ENCODE peak calls at places on chromosomes 16 and 17, in seven cellular contexts. W is HuH-7, K is NCI-H1417, R is fibroblast of the aortic adventitia, T is COR-L47, V is uterus, U is lower lobe of right lung. C is an unnamed sample.

GRCh38 chr17:14784997-14785696 is 480.0 kb downstream of the PMP22 start:
- DNase-seq in T (no peak), U (no peak), K (no peak), R (no peak), V (no peak), W (peak; percentile 14), C (no peak)

GRCh38 chr17:1442187-1442586 is 13.8 kb downstream of the CRK start:
- DNase-seq in U (no peak), K (no peak), T (no peak), R (no peak), V (no peak), W (no peak), C (no peak)

GRCh38 chr17:49699967-49700575 is 7.7 kb downstream of the SLC35B1 start:
- DNase-seq in W (no peak), U (no peak), V (no peak), R (no peak), T (no peak), K (no peak), C (no peak)

GRCh38 chr16:21701271-21701670 is 37.5 kb downstream of the OTOA start:
- DNase-seq in U (no peak), K (no peak), W (no peak), V (no peak), T (no peak), R (no peak), C (no peak)

GRCh38 chr16:17345043-17345442 is 125.7 kb downstream of the XYLT1 start:
- DNase-seq in U (no peak), V (peak; percentile 72), R (peak; percentile 57), T (no peak), W (no peak), K (no peak), C (peak; percentile 33)

GRCh38 chr16:58628845-58629680 is 563 bp downstream of the CNOT1 start:
- DNase-seq in R (peak; percentile 10), K (peak; percentile 61), W (no peak), V (peak; percentile 31), T (peak; percentile 34), U (peak; percentile 79), C (peak; percentile 64)

GRCh38 chr17:7782237-7782636 is 51.8 kb upstream of the KDM6B start:
- DNase-seq in V (no peak), K (no peak), T (no peak), R (peak; percentile 80), W (peak; percentile 14), U (no peak), C (no peak)

GRCh38 chr17:77365584-77366186 is 224.9 kb downstream of the SEC14L1 start:
- DNase-seq in U (no peak), W (no peak), K (peak; percentile 88), R (peak; percentile 84), V (peak; percentile 70), T (peak; percentile 89), C (peak; percentile 67)

GRCh38 chr17:48246623-48247022 is 139.1 kb downstream of the SNX11 start:
- DNase-seq in W (no peak), K (no peak), V (no peak), R (no peak), U (no peak), T (no peak), C (no peak)

GRCh38 chr16:84879569-84880487 is 60.0 kb downstream of the CRISPLD2 start:
- DNase-seq in V (no peak), T (no peak), R (peak; percentile 18), K (no peak), U (no peak), W (no peak), C (no peak)

GRCh38 chr16:85718153-85718477 is 29.4 kb upstream of the GINS2 start:
- DNase-seq in U (no peak), T (no peak), K (no peak), V (no peak), R (no peak), W (no peak), C (no peak)

GRCh38 chr17:76492989-76493501 is 8.2 kb downstream of the RHBDF2 start:
- DNase-seq in U (peak; percentile 88), K (peak; percentile 63), T (peak; percentile 58), W (no peak), V (no peak), R (peak; percentile 50), C (peak; percentile 62)

GRCh38 chr17:46216682-46217081 is 23.5 kb upstream of the KANSL1 start:
- DNase-seq in R (no peak), U (no peak), T (no peak), W (no peak), K (no peak), V (no peak), C (no peak)

GRCh38 chr16:23535901-23536300 is 21.2 kb downstream of the EARS2 start:
- DNase-seq in W (no peak), V (no peak), T (no peak), K (no peak), U (no peak), R (no peak), C (no peak)

GRCh38 chr17:73285603-73285908 is 23.9 kb upstream of the CPSF4L start:
- DNase-seq in U (no peak), K (no peak), T (no peak), V (no peak), R (no peak), W (no peak), C (no peak)

GRCh38 chr17:22310717-22311686 is 618.7 kb downstream of the KCNJ18 start:
- DNase-seq in U (no peak), K (peak; percentile 7), V (no peak), R (no peak), W (no peak), T (no peak), C (no peak)

GRCh38 chr17:78925662-78926555 is 722 bp upstream of the TIMP2 start:
- DNase-seq in V (peak; percentile 87), T (no peak), W (peak; percentile 60), K (no peak), R (peak; percentile 89), U (peak; percentile 83), C (peak; percentile 80)

GRCh38 chr16:85707528-85708095 is 18.9 kb upstream of the GINS2 start:
- DNase-seq in R (no peak), U (no peak), V (no peak), T (peak; percentile 43), K (peak; percentile 45), W (no peak), C (no peak)

GRCh38 chr17:45311762-45312476 is 4.9 kb downstream of the MAP3K14 start:
- DNase-seq in R (no peak), U (peak; percentile 81), T (no peak), W (peak; percentile 59), V (no peak), K (no peak), C (peak; percentile 56)

GRCh38 chr17:7591596-7591995 is 1.7 kb upstream of the SOX15 start:
- DNase-seq in W (no peak), V (no peak), R (no peak), U (no peak), K (no peak), T (no peak), C (no peak)

GRCh38 chr17:45718791-45719190 is 65.3 kb upstream of the CRHR1 start:
- DNase-seq in V (no peak), T (no peak), R (peak; percentile 10), U (no peak), K (no peak), W (no peak), C (no peak)

GRCh38 chr17:72529386-72529785 is 408.6 kb downstream of the SOX9 start:
- DNase-seq in V (no peak), U (no peak), R (no peak), T (peak; percentile 22), W (no peak), K (peak; percentile 58), C (no peak)

GRCh38 chr17:67239597-67239996 is 5.4 kb downstream of the HELZ start:
- DNase-seq in U (no peak), T (no peak), K (no peak), W (no peak), R (peak; percentile 83), V (no peak), C (no peak)

GRCh38 chr16:27639588-27640276 is 89.8 kb downstream of the KATNIP start:
- DNase-seq in U (no peak), W (peak; percentile 69), K (peak; percentile 66), R (peak; percentile 67), T (peak; percentile 54), V (no peak), C (no peak)

GRCh38 chr16:78633551-78633950 is 534.1 kb downstream of the WWOX start:
- DNase-seq in U (no peak), T (no peak), K (no peak), V (no peak), W (no peak), R (no peak), C (no peak)

GRCh38 chr16:23423496-23424049 is 29.4 kb downstream of the COG7 start:
- DNase-seq in T (peak; percentile 89), V (peak; percentile 79), R (peak; percentile 95), U (peak; percentile 59), K (peak; percentile 85), W (no peak), C (peak; percentile 80)

GRCh38 chr17:15262291-15263205 is 2.6 kb downstream of the PMP22 start:
- DNase-seq in K (peak; percentile 26), R (peak; percentile 94), T (no peak), V (peak; percentile 91), W (peak; percentile 76), U (peak; percentile 85), C (peak; percentile 93)

GRCh38 chr16:58392215-58393137 is at the start of gene GINS3:
- DNase-seq in V (peak; percentile 83), W (peak; percentile 78), U (peak; percentile 90), T (peak; percentile 88), K (peak; percentile 93), R (peak; percentile 89), C (peak; percentile 94)

GRCh38 chr17:51703364-51704341 is 443.3 kb downstream of the UTP18 start:
- DNase-seq in R (peak; percentile 69), K (no peak), V (peak; percentile 34), U (no peak), W (no peak), T (no peak), C (peak; percentile 75)

GRCh38 chr17:36657763-36658490 is 56.5 kb downstream of the MRM1 start:
- DNase-seq in U (no peak), W (peak; percentile 68), R (no peak), V (peak; percentile 19), K (peak; percentile 20), T (no peak), C (no peak)

GRCh38 chr16:88803264-88803987 is at the start of gene CDT1:
- DNase-seq in T (peak; percentile 68), R (peak; percentile 68), U (peak; percentile 89), K (peak; percentile 87), V (peak; percentile 89), W (peak; percentile 100), C (peak; percentile 87)

GRCh38 chr16:15609286-15609649 is 33.7 kb downstream of the MARF1 start:
- DNase-seq in W (no peak), U (no peak), R (no peak), V (no peak), K (no peak), T (no peak), C (no peak)

C was measured in heart left ventricle.